ENCODE peak calls at places on chromosomes 13 and 19, in ten cellular contexts. L is HCT116, A is transverse colon, F is GM12878, K is endothelial cell of umbilical vein, G is stomach, V is H1, H is upper lobe of left lung, C is HepG2, N is K562. W is an unnamed sample.

GRCh38 chr13:52851153-52851962 is 2.9 kb upstream of the PCDH8 start:
- DNase-seq in L (no peak), A (peak; percentile 40), F (peak; percentile 46), K (no peak), G (peak; percentile 32), V (peak; percentile 77), H (peak; percentile 88), C (peak; percentile 7), N (no peak), W (no peak)

GRCh38 chr19:35462476-35462953 is 14.5 kb downstream of the FFAR2 start:
- DNase-seq in L (no peak), A (peak; percentile 18), F (peak; percentile 96), K (no peak), G (no peak), V (no peak), H (no peak), C (no peak), N (no peak), W (no peak)

GRCh38 chr19:29628661-29629385 is 22.7 kb downstream of the POP4 start:
- DNase-seq in L (no peak), A (no peak), F (no peak), K (no peak), G (no peak), V (no peak), H (no peak), C (no peak), N (no peak), W (peak; percentile 41)

GRCh38 chr19:8036438-8037099 is 16.0 kb upstream of the CCL25 start:
- DNase-seq in L (no peak), A (no peak), F (no peak), K (no peak), G (no peak), V (no peak), H (no peak), C (no peak), N (no peak), W (no peak)

GRCh38 chr13:75050419-75051066 is 431.4 kb downstream of the TBC1D4 start:
- DNase-seq in L (no peak), A (no peak), F (no peak), K (no peak), G (no peak), V (no peak), H (no peak), C (no peak), N (no peak), W (no peak)

GRCh38 chr13:94968040-94968756 is 255.9 kb upstream of the SOX21 start:
- DNase-seq in L (no peak), A (no peak), F (no peak), K (peak; percentile 6), G (no peak), V (peak; percentile 83), H (peak; percentile 84), C (no peak), N (no peak), W (no peak)

GRCh38 chr13:42996584-42996983 is 4.5 kb upstream of the EPSTI1 start:
- DNase-seq in L (peak; percentile 46), A (no peak), F (no peak), K (peak; percentile 65), G (no peak), V (no peak), H (no peak), C (peak; percentile 9), N (no peak), W (no peak)

GRCh38 chr19:47473336-47473735 is 1.6 kb upstream of the SLC8A2 start:
- DNase-seq in L (no peak), A (no peak), F (no peak), K (no peak), G (no peak), V (no peak), H (no peak), C (no peak), N (no peak), W (no peak)

GRCh38 chr19:14127929-14128509 is 8.4 kb downstream of the ASF1B start:
- DNase-seq in L (no peak), A (no peak), F (peak; percentile 49), K (no peak), G (no peak), V (no peak), H (no peak), C (no peak), N (no peak), W (no peak)

GRCh38 chr19:38263696-38264485 is 482 bp upstream of the SPINT2 start:
- DNase-seq in L (peak; percentile 83), A (peak; percentile 96), F (no peak), K (no peak), G (peak; percentile 98), V (no peak), H (peak; percentile 97), C (peak; percentile 35), N (no peak), W (no peak)

GRCh38 chr13:100710176-100710575 is 35.6 kb upstream of the TMTC4 start:
- DNase-seq in L (no peak), A (no peak), F (no peak), K (no peak), G (no peak), V (no peak), H (no peak), C (no peak), N (no peak), W (no peak)

GRCh38 chr13:90311929-90312328 is 1035.6 kb upstream of the MIR17HG start:
- DNase-seq in L (no peak), A (no peak), F (no peak), K (no peak), G (no peak), V (no peak), H (no peak), C (no peak), N (no peak), W (no peak)

GRCh38 chr19:38759590-38760003 is 13.7 kb downstream of the LGALS7 start:
- DNase-seq in L (no peak), A (peak; percentile 76), F (no peak), K (no peak), G (peak; percentile 40), V (no peak), H (no peak), C (peak; percentile 98), N (no peak), W (no peak)

GRCh38 chr19:39631178-39631577 is 24.5 kb upstream of the LGALS16 start:
- DNase-seq in L (no peak), A (no peak), F (no peak), K (no peak), G (no peak), V (no peak), H (no peak), C (no peak), N (no peak), W (no peak)

GRCh38 chr13:41505209-41505835 is 48.0 kb downstream of the RGCC start:
- DNase-seq in L (no peak), A (no peak), F (no peak), K (no peak), G (no peak), V (no peak), H (no peak), C (no peak), N (no peak), W (no peak)

GRCh38 chr19:44212865-44213346 is 574 bp downstream of the ZNF227 start:
- DNase-seq in L (no peak), A (no peak), F (no peak), K (peak; percentile 58), G (no peak), V (no peak), H (no peak), C (peak; percentile 1), N (peak; percentile 30), W (no peak)

GRCh38 chr13:110520431-110521295 is 40.9 kb downstream of the RAB20 start:
- DNase-seq in L (no peak), A (peak; percentile 88), F (no peak), K (no peak), G (peak; percentile 68), V (no peak), H (peak; percentile 61), C (no peak), N (no peak), W (no peak)

GRCh38 chr19:22326219-22326618 is 40.0 kb downstream of the ZNF729 start:
- DNase-seq in L (no peak), A (no peak), F (no peak), K (no peak), G (no peak), V (no peak), H (no peak), C (no peak), N (no peak), W (no peak)
- H3K9me3 ChIP-seq in L (peaks cover 19% of the 10 kb centered on the region), A (no peaks in the 10 kb centered on the region), F (no peaks in the 10 kb centered on the region), K (peaks cover 9% of the 10 kb centered on the region), G (peaks cover 25% of the 10 kb centered on the region), V (peaks cover 79% of the 10 kb centered on the region), H (peaks cover 4% of the 10 kb centered on the region), C (peaks cover 88% of the 10 kb centered on the region), N (peaks cover 2% of the 10 kb centered on the region), W (peaks cover 99% of the 10 kb centered on the region)

GRCh38 chr13:23433171-23434153 is at the start of gene SACS:
- DNase-seq in L (no peak), A (no peak), F (no peak), K (peak; percentile 61), G (no peak), V (peak; percentile 83), H (peak; percentile 72), C (no peak), N (no peak), W (no peak)
- TF ChIP-seq POLR2A in L (no peak), A (no peak), F (no peak), K (peak; percentile 30), G (no peak), V (peak; percentile 68), H (no peak), C (no peak), N (no peak), W (no peak)

GRCh38 chr19:940591-941291 is 14.9 kb downstream of the ARID3A start:
- DNase-seq in L (no peak), A (peak; percentile 86), F (no peak), K (peak; percentile 69), G (peak; percentile 92), V (no peak), H (peak; percentile 95), C (no peak), N (no peak), W (peak; percentile 91)
- TF ChIP-seq POLR2AphosphoS5 in L (peak; percentile 62), A (peak; percentile 29), F (no peak), K (peak; percentile 90), G (peak; percentile 58), V (no peak), H (peak; percentile 60), C (no peak), N (no peak), W (peak; percentile 76)

GRCh38 chr19:27925202-27925601 is 1287.7 kb downstream of the UQCRFS1 start:
- DNase-seq in L (no peak), A (no peak), F (no peak), K (no peak), G (no peak), V (no peak), H (no peak), C (no peak), N (no peak), W (no peak)
- H3K9me3 ChIP-seq in L (peaks cover 3% of the 10 kb centered on the region), A (no peaks in the 10 kb centered on the region), F (no peaks in the 10 kb centered on the region), K (peaks cover 7% of the 10 kb centered on the region), G (no peaks in the 10 kb centered on the region), V (peaks cover 67% of the 10 kb centered on the region), H (no peaks in the 10 kb centered on the region), C (peaks cover 83% of the 10 kb centered on the region), N (no peaks in the 10 kb centered on the region), W (no peaks in the 10 kb centered on the region)

W was measured in spleen.